ENCODE peak calls at places on chromosomes 3 and 15, in six cellular contexts. W is HepG2, U is WTC11, J is GM12878, G is HCT116, P is K562. X is an unnamed sample.

GRCh38 chr3:4571690-4572334 is 78.7 kb downstream of the ITPR1 start:
- DNase-seq in W (peak; percentile 69), U (no peak), J (no peak), G (no peak), P (peak; percentile 57), X (no peak)

GRCh38 chr3:44000586-44000985 is 241.1 kb upstream of the TOPAZ1 start:
- DNase-seq in W (no peak), U (no peak), J (no peak), G (no peak), P (no peak), X (no peak)

GRCh38 chr15:70242962-70243685 is 145.4 kb upstream of the TLE3 start:
- DNase-seq in W (no peak), U (no peak), J (no peak), G (no peak), P (no peak), X (no peak)

GRCh38 chr3:14329116-14329830 is 73.1 kb upstream of the SLC6A6 start:
- DNase-seq in W (no peak), U (peak; percentile 39), J (no peak), G (no peak), P (no peak), X (peak; percentile 41)

GRCh38 chr3:121072128-121072527 is 164.1 kb downstream of the STXBP5L start:
- DNase-seq in W (no peak), U (no peak), J (no peak), G (no peak), P (no peak), X (no peak)

GRCh38 chr3:17664923-17665322 is 77.5 kb downstream of the TBC1D5 start:
- DNase-seq in W (no peak), U (no peak), J (no peak), G (no peak), P (no peak), X (no peak)

GRCh38 chr3:157769378-157769777 is 266.2 kb upstream of the VEPH1 start:
- DNase-seq in W (no peak), U (no peak), J (no peak), G (no peak), P (no peak), X (no peak)

GRCh38 chr15:75034615-75035014 is 11.2 kb downstream of the PPCDC start:
- DNase-seq in W (no peak), U (no peak), J (no peak), G (no peak), P (no peak), X (no peak)

GRCh38 chr3:22296641-22297040 is 545.6 kb upstream of the ZNF385D start:
- DNase-seq in W (no peak), U (no peak), J (no peak), G (no peak), P (no peak), X (no peak)

GRCh38 chr3:106183762-106184391 is 315.1 kb upstream of the CBLB start:
- DNase-seq in W (no peak), U (no peak), J (peak; percentile 81), G (no peak), P (no peak), X (no peak)

GRCh38 chr15:89335289-89336041 is 841 bp upstream of the POLG start:
- DNase-seq in W (peak; percentile 10), U (peak; percentile 53), J (no peak), G (no peak), P (no peak), X (peak; percentile 45)

GRCh38 chr3:138127636-138128365 is 4.4 kb downstream of the A4GNT start:
- DNase-seq in W (no peak), U (no peak), J (no peak), G (no peak), P (no peak), X (no peak)

GRCh38 chr3:182739619-182740018 is 53.7 kb upstream of the ATP11B start:
- DNase-seq in W (no peak), U (no peak), J (no peak), G (no peak), P (peak; percentile 57), X (peak; percentile 39)

GRCh38 chr3:56923546-56924224 is 121.9 kb upstream of the ARHGEF3 start:
- DNase-seq in W (no peak), U (no peak), J (no peak), G (peak; percentile 18), P (no peak), X (peak; percentile 25)

GRCh38 chr3:52120576-52121458 is 33.4 kb downstream of the POC1A start:
- DNase-seq in W (no peak), U (no peak), J (no peak), G (no peak), P (no peak), X (no peak)

GRCh38 chr3:149936812-149937230 is 33.9 kb downstream of the PFN2 start:
- DNase-seq in W (peak; percentile 47), U (peak; percentile 69), J (peak; percentile 37), G (peak; percentile 31), P (peak; percentile 35), X (peak; percentile 61)

GRCh38 chr3:25818335-25818734 is 28.4 kb downstream of the OXSM start:
- DNase-seq in W (no peak), U (no peak), J (no peak), G (no peak), P (no peak), X (no peak)

GRCh38 chr3:23455775-23456174 is 252.6 kb downstream of the UBE2E2 start:
- DNase-seq in W (no peak), U (no peak), J (no peak), G (no peak), P (no peak), X (no peak)

GRCh38 chr3:23452408-23452807 is 249.3 kb downstream of the UBE2E2 start:
- DNase-seq in W (no peak), U (no peak), J (no peak), G (no peak), P (no peak), X (no peak)

GRCh38 chr3:23457697-23458096 is 254.6 kb downstream of the UBE2E2 start:
- DNase-seq in W (no peak), U (no peak), J (no peak), G (no peak), P (no peak), X (no peak)

GRCh38 chr3:23450806-23451205 is 247.7 kb downstream of the UBE2E2 start:
- DNase-seq in W (no peak), U (no peak), J (no peak), G (no peak), P (no peak), X (no peak)

GRCh38 chr3:23455084-23455483 is 252.0 kb downstream of the UBE2E2 start:
- DNase-seq in W (no peak), U (no peak), J (no peak), G (no peak), P (no peak), X (no peak)
- TF ChIP-seq SP1 in W (no peak), U (no peak), J (no peak), G (no peak), P (no peak), X (no peak)

DNA sequence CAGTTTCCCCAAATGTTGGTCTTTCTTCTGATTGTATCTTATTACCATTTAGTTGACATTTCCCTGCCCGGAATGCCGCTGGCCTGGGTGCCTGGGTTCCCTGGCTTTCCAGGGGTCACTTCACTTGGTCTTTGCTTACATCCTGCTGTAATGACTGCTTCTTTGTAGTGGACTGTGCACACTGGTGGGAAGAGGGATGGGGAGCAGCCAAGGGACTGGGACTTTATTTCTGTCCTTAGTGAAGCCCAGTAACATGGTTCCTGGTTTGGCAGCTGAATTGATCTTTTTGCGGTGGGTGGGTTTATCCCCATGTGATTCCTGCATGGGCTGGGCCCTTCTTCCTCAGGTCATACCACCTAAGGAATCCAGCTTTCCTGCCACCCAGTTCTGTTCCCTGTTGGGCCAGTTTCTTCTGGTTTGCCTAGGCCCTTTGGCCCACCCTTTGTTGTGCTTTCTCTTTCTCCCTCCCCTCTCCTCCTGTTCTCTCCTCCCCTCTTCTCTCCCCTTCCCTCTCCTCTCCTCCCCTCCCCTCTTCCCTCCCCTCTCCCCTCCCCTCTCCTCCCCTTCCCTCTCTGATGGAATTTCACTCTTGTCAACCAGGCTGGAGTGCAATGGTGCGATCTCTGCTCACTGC is 41.9 kb downstream of the TRIM71 start:
- DNase-seq in W (no peak), U (no peak), J (no peak), G (no peak), P (no peak), X (no peak)
- TF ChIP-seq SP1 in W (no peak), U (no peak), J (no peak), G (no peak), P (no peak), X (no peak)

DNA sequence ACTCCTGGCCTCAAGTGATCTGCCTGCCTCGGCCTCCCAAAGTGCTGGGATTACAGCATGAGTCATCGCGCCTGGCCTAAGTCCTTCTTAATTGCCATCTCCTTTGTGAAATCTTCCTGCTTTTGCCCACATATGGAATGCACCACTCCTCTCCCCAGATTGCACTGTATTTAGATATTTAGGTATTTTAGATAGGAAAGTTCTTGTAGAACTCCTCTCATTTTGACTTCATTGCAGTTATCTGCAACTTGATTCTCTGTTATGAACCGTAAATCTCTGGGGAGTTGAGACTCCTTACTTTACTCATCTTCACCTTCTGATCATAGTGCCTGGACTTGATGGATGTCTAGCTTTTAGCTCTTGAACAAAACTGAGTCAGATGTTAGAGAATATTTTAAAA is 150.7 kb downstream of the AKAP13 start:
- DNase-seq in W (no peak), U (no peak), J (no peak), G (no peak), P (no peak), X (no peak)
- TF ChIP-seq SP1 in W (no peak), U (no peak), J (no peak), G (no peak), P (no peak), X (no peak)

GRCh38 chr3:107431048-107431297 is 53.7 kb downstream of the CCDC54 start:
- DNase-seq in W (no peak), U (peak; percentile 48), J (no peak), G (no peak), P (no peak), X (no peak)

GRCh38 chr3:107429330-107430181 is 52.3 kb downstream of the CCDC54 start:
- DNase-seq in W (peak; percentile 56), U (peak; percentile 82), J (no peak), G (peak; percentile 67), P (peak; percentile 65), X (peak; percentile 90)

GRCh38 chr3:107431298-107432012 is 54.2 kb downstream of the CCDC54 start:
- DNase-seq in W (no peak), U (peak; percentile 77), J (no peak), G (no peak), P (peak; percentile 36), X (peak; percentile 62)

GRCh38 chr3:107432013-107432515 is 54.8 kb downstream of the CCDC54 start:
- DNase-seq in W (no peak), U (no peak), J (no peak), G (no peak), P (no peak), X (no peak)

DNA sequence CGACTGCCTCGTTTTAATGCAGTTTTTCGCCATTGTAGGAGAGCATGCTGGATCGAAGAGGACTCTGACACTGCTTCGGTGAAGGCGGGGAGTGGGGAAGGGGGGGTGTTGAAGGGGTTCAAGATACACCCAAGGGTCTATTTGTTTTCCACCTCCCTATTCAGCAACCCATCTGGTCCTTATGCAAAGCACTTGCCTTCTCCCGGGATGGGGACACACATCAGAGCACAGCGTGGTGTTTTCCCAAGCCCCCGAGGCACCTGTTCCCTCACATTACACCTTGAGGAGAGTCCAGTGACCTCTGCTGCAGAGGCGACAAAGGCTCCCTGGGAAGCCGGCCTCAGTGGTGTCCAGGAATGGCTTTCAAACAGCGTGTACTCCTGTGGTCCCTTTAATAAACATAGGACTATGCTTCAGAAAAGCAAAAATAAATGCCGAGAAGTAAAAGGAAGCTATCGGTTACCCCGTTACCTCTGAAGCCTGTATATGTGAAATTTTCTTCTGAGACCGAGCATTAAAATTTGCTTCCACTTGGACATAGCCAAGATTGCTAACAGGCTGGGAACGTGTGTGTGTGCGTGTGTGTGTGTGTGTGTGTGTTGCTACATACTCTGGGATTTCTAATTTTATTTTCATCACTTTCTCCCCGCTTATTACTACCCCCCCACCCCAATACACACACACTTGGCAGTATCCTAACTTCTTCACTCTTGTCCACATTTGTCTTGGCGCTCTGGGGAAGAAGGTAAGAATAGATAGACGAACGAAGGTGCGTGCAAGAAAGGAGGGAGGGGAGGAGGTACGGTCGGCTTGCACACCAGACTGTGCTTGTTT is 53.2 kb downstream of the CCDC54 start:
- DNase-seq in W (no peak), U (no peak), J (no peak), G (no peak), P (no peak), X (no peak)
- TF ChIP-seq SP1 in W (no peak), U (no peak), J (no peak), G (no peak), P (no peak), X (no peak)